ENCODE peak calls at places on chromosomes 11 and 22, in nine cellular contexts. U is A549, F is H1, X is transverse colon, H is sigmoid colon, E is HepG2, Z is suprapubic skin, R is tibial nerve, M is GM12878. T is an unnamed sample.

GRCh38 chr22:36585841-36586240 is 56.9 kb upstream of the EIF3D start:
- DNase-seq in U (no peak), F (no peak), X (no peak), H (no peak), E (no peak), Z (no peak), R (no peak), M (no peak), T (no peak)

GRCh38 chr11:126512251-126512650 is 156.8 kb downstream of the ST3GAL4 start:
- DNase-seq in U (no peak), F (no peak), X (no peak), H (peak), E (no peak), Z (no peak), R (no peak), M (no peak), T (no peak)

GRCh38 chr11:65069217-65069616 is 10.9 kb upstream of the NAALADL1 start:
- DNase-seq in U (no peak), F (no peak), X (no peak), H (no peak), E (peak), Z (no peak), R (no peak), M (no peak), T (no peak)

GRCh38 chr11:986270-986951 is 50.1 kb downstream of the MUC6 start:
- DNase-seq in U (no peak), F (no peak), X (no peak), H (no peak), E (no peak), Z (no peak), R (no peak), M (no peak), T (no peak)

GRCh38 chr11:117098269-117099231 is at the start of gene SIK3:
- DNase-seq in U (peak), F (peak), X (peak), H (peak), E (peak), Z (peak), R (peak), M (peak), T (peak)

GRCh38 chr22:48477031-48477721 is 1350.5 kb downstream of the BRD1 start:
- DNase-seq in U (no peak), F (no peak), X (no peak), H (no peak), E (no peak), Z (peak), R (peak), M (no peak), T (no peak)

GRCh38 chr11:44743326-44743725 is 16.6 kb downstream of the TSPAN18 start:
- DNase-seq in U (no peak), F (no peak), X (no peak), H (no peak), E (no peak), Z (no peak), R (no peak), M (no peak), T (no peak)

GRCh38 chr11:2708757-2709281 is 9.0 kb upstream of the KCNQ1OT1 start:
- DNase-seq in U (no peak), F (no peak), X (no peak), H (peak), E (no peak), Z (no peak), R (peak), M (no peak), T (peak)

GRCh38 chr11:72588656-72589410 is 85.4 kb downstream of the PDE2A start:
- DNase-seq in U (no peak), F (no peak), X (no peak), H (peak), E (no peak), Z (no peak), R (no peak), M (no peak), T (no peak)

GRCh38 chr22:21450320-21450831 is 16.8 kb upstream of the TMEM191C start:
- DNase-seq in U (no peak), F (peak), X (no peak), H (peak), E (no peak), Z (peak), R (no peak), M (no peak), T (no peak)

GRCh38 chr11:13338437-13339069 is 61.0 kb downstream of the BMAL1 start:
- DNase-seq in U (peak), F (no peak), X (no peak), H (no peak), E (no peak), Z (no peak), R (no peak), M (no peak), T (no peak)

GRCh38 chr11:27392715-27393114 is 29.7 kb upstream of the CCDC34 start:
- DNase-seq in U (peak), F (no peak), X (no peak), H (no peak), E (peak), Z (no peak), R (no peak), M (no peak), T (no peak)

GRCh38 chr11:84720706-84721402 is 906.3 kb downstream of the DLG2 start:
- DNase-seq in U (no peak), F (peak), X (peak), H (peak), E (no peak), Z (no peak), R (peak), M (no peak), T (peak)

GRCh38 chr11:129208863-129209262 is 16.7 kb upstream of the ARHGAP32 start:
- DNase-seq in U (no peak), F (no peak), X (no peak), H (no peak), E (no peak), Z (no peak), R (no peak), M (no peak), T (no peak)

GRCh38 chr11:129211397-129211796 is 19.3 kb upstream of the ARHGAP32 start:
- DNase-seq in U (no peak), F (no peak), X (no peak), H (no peak), E (no peak), Z (no peak), R (no peak), M (no peak), T (no peak)

GRCh38 chr11:129210831-129211181 is 18.7 kb upstream of the ARHGAP32 start:
- DNase-seq in U (no peak), F (no peak), X (no peak), H (no peak), E (no peak), Z (no peak), R (no peak), M (no peak), T (no peak)

GRCh38 chr11:129213261-129213660 is 21.1 kb upstream of the ARHGAP32 start:
- DNase-seq in U (no peak), F (no peak), X (no peak), H (no peak), E (no peak), Z (no peak), R (no peak), M (no peak), T (no peak)

GRCh38 chr11:129209891-129210830 is 18.0 kb upstream of the ARHGAP32 start:
- DNase-seq in U (no peak), F (no peak), X (no peak), H (no peak), E (no peak), Z (no peak), R (no peak), M (no peak), T (no peak)
- TF ChIP-seq POLR2A in U (no peak), F (no peak), X (no peak), H (no peak), E (no peak), Z (no peak), R (no peak), M (no peak), T (no peak)

GRCh38 chr22:46038174-46038487 is 61.2 kb upstream of the WNT7B start:
- DNase-seq in U (no peak), F (no peak), X (no peak), H (no peak), E (no peak), Z (no peak), R (no peak), M (no peak), T (no peak)
- TF ChIP-seq EP300 in U (no peak), F (no peak), X (no peak), H (no peak), E (no peak), Z (no peak), R (no peak), M (no peak), T (no peak)

GRCh38 chr11:118342503-118343161 is at the start of gene CD3D:
- DNase-seq in U (no peak), F (no peak), X (no peak), H (no peak), E (peak), Z (no peak), R (no peak), M (no peak), T (no peak)

GRCh38 chr11:118340437-118340836 is 2.1 kb downstream of the CD3D start:
- DNase-seq in U (no peak), F (no peak), X (no peak), H (no peak), E (no peak), Z (no peak), R (no peak), M (no peak), T (no peak)

GRCh38 chr11:118343248-118343647 is 743 bp upstream of the CD3D start:
- DNase-seq in U (no peak), F (no peak), X (no peak), H (no peak), E (no peak), Z (no peak), R (no peak), M (no peak), T (no peak)

GRCh38 chr11:118341749-118342489 is 586 bp downstream of the CD3D start:
- DNase-seq in U (no peak), F (no peak), X (no peak), H (no peak), E (peak), Z (no peak), R (no peak), M (no peak), T (no peak)

DNA sequence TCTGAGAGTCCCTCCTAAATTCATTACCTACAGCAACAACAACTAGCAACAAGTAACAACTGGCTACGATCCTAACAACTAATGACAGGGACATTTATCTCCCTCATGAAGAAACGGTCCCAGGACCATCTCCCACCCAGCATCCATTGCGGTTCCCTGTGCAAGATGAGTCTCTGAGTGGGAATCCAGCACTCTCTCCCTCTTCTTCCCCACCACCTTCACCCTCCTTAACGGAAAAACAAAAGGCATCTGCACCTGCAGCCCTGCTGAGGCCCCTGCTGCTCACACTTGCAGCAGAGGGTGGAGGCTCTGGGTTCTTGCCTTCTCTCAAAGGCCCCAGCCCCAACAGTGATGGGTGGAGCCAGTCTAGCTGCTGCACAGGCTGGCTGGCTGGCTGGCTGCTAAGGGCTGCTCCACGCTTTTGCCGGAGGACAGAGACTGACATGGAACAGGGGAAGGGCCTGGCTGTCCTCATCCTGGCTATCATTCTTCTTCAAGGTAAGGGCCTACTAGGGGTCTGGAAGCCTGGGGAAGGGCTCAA is at the start of gene CD3G:
- DNase-seq in U (no peak), F (no peak), X (peak), H (no peak), E (no peak), Z (no peak), R (no peak), M (no peak), T (no peak)
- TF ChIP-seq POLR2A in U (no peak), F (no peak), X (peak), H (no peak), E (no peak), Z (no peak), R (no peak), M (peak), T (no peak)

GRCh38 chr22:25923952-25924351 is 182.0 kb downstream of the MYO18B start:
- DNase-seq in U (no peak), F (no peak), X (no peak), H (no peak), E (peak), Z (no peak), R (no peak), M (no peak), T (no peak)

GRCh38 chr22:25928038-25928437 is 186.1 kb downstream of the MYO18B start:
- DNase-seq in U (no peak), F (no peak), X (no peak), H (no peak), E (no peak), Z (no peak), R (no peak), M (no peak), T (no peak)

GRCh38 chr22:25919452-25919851 is 177.5 kb downstream of the MYO18B start:
- DNase-seq in U (no peak), F (no peak), X (no peak), H (no peak), E (no peak), Z (no peak), R (no peak), M (no peak), T (no peak)

GRCh38 chr22:25922141-25922540 is 180.2 kb downstream of the MYO18B start:
- DNase-seq in U (no peak), F (no peak), X (no peak), H (no peak), E (no peak), Z (no peak), R (no peak), M (no peak), T (no peak)
- TF ChIP-seq EP300 in U (no peak), F (no peak), X (no peak), H (no peak), E (no peak), Z (no peak), R (no peak), M (no peak), T (no peak)